ENCODE peak calls at places on chromosomes 6 and 20, in five cellular contexts. Z is DMS153, D is NAMALWA, B is head of caudate nucleus, J is spleen. Y is an unnamed sample.

GRCh38 chr6:55833284-55833683 is 42.1 kb downstream of the BMP5 start:
- DNase-seq in Z (no peak), D (no peak), B (no peak), J (no peak), Y (no peak)

GRCh38 chr6:74568851-74569250 is 637.0 kb downstream of the COL12A1 start:
- DNase-seq in Z (no peak), D (no peak), B (no peak), J (no peak), Y (no peak)

GRCh38 chr6:109465772-109466171 is 10.2 kb upstream of the MICAL1 start:
- DNase-seq in Z (peak; percentile 92), D (no peak), B (peak; percentile 38), J (no peak), Y (peak; percentile 78)

GRCh38 chr6:213284-213683 is 79.0 kb upstream of the DUSP22 start:
- DNase-seq in Z (no peak), D (no peak), B (no peak), J (no peak), Y (no peak)

GRCh38 chr6:101000334-101000733 is 119.2 kb upstream of the ASCC3 start:
- DNase-seq in Z (no peak), D (no peak), B (no peak), J (no peak), Y (no peak)

GRCh38 chr20:33211817-33212424 is 5.2 kb upstream of the BPIFA3 start:
- DNase-seq in Z (peak; percentile 88), D (peak; percentile 67), B (peak; percentile 68), J (no peak), Y (peak; percentile 68)

GRCh38 chr6:17450825-17451224 is 57.4 kb downstream of the CAP2 start:
- DNase-seq in Z (peak; percentile 29), D (no peak), B (no peak), J (no peak), Y (no peak)

GRCh38 chr6:31621991-31622390 is 1.5 kb downstream of the PRRC2A start:
- DNase-seq in Z (no peak), D (no peak), B (no peak), J (no peak), Y (no peak)

GRCh38 chr6:138493413-138493812 is 5.9 kb downstream of the NHSL1 start:
- DNase-seq in Z (no peak), D (no peak), B (no peak), J (no peak), Y (peak; percentile 55)

GRCh38 chr6:112956696-112957525 is 609.8 kb downstream of the RFPL4B start:
- DNase-seq in Z (no peak), D (no peak), B (no peak), J (no peak), Y (no peak)

GRCh38 chr20:4937422-4938319 is 63.6 kb downstream of the SLC23A2 start:
- DNase-seq in Z (peak; percentile 64), D (no peak), B (no peak), J (no peak), Y (no peak)

GRCh38 chr6:25661129-25661779 is 9.2 kb downstream of the SCGN start:
- DNase-seq in Z (no peak), D (no peak), B (no peak), J (no peak), Y (no peak)

Y was measured in Ammon's horn.